ENCODE peak calls at places on chromosome 11, in six cellular contexts. One of them, this sample, is unnamed.

GRCh38 chr11:116366980-116367640 is 405.7 kb downstream of the BUD13 start:
- DNase-seq in H54: no peak
- DNase-seq in GM12891: no peak
- DNase-seq in spleen: no peak
- DNase-seq in Peyer's patch: no peak
- DNase-seq in endothelial cell of umbilical vein: peak
- DNase-seq in this sample: no peak

GRCh38 chr11:910044-910588 is 494 bp downstream of the CHID1 start:
- DNase-seq in H54: peak
- DNase-seq in GM12891: no peak
- DNase-seq in spleen: no peak
- DNase-seq in Peyer's patch: no peak
- DNase-seq in endothelial cell of umbilical vein: no peak
- DNase-seq in this sample: peak

GRCh38 chr11:126416542-126417090 is 61.1 kb downstream of the ST3GAL4 start:
- DNase-seq in H54: no peak
- DNase-seq in GM12891: peak
- DNase-seq in spleen: peak
- DNase-seq in Peyer's patch: peak
- DNase-seq in endothelial cell of umbilical vein: peak
- DNase-seq in this sample: peak

GRCh38 chr11:6371825-6372224 is 18.4 kb upstream of the SMPD1 start:
- DNase-seq in H54: no peak
- DNase-seq in GM12891: no peak
- DNase-seq in spleen: no peak
- DNase-seq in Peyer's patch: no peak
- DNase-seq in endothelial cell of umbilical vein: no peak
- DNase-seq in this sample: no peak

GRCh38 chr11:118618991-118619375 is 11.6 kb downstream of the PHLDB1 start:
- DNase-seq in H54: no peak
- DNase-seq in GM12891: no peak
- DNase-seq in spleen: peak
- DNase-seq in Peyer's patch: no peak
- DNase-seq in endothelial cell of umbilical vein: peak
- DNase-seq in this sample: no peak

GRCh38 chr11:94574193-94574961 is 7.2 kb downstream of the PIWIL4 start:
- DNase-seq in H54: no peak
- DNase-seq in GM12891: no peak
- DNase-seq in spleen: no peak
- DNase-seq in Peyer's patch: no peak
- DNase-seq in endothelial cell of umbilical vein: no peak
- DNase-seq in this sample: no peak

GRCh38 chr11:9814108-9814507 is 150.2 kb downstream of the SWAP70 start:
- DNase-seq in H54: no peak
- DNase-seq in GM12891: no peak
- DNase-seq in spleen: no peak
- DNase-seq in Peyer's patch: no peak
- DNase-seq in endothelial cell of umbilical vein: no peak
- DNase-seq in this sample: no peak

GRCh38 chr11:28010001-28010400 is 98.0 kb downstream of the KIF18A start:
- DNase-seq in H54: no peak
- DNase-seq in GM12891: no peak
- DNase-seq in spleen: no peak
- DNase-seq in Peyer's patch: no peak
- DNase-seq in endothelial cell of umbilical vein: no peak
- DNase-seq in this sample: no peak

GRCh38 chr11:112634551-112634950 is 326.7 kb upstream of the NCAM1 start:
- DNase-seq in H54: no peak
- DNase-seq in GM12891: no peak
- DNase-seq in spleen: no peak
- DNase-seq in Peyer's patch: no peak
- DNase-seq in endothelial cell of umbilical vein: no peak
- DNase-seq in this sample: no peak

GRCh38 chr11:44575288-44575672 is 9.8 kb downstream of the CD82 start:
- DNase-seq in H54: peak
- DNase-seq in GM12891: no peak
- DNase-seq in spleen: peak
- DNase-seq in Peyer's patch: no peak
- DNase-seq in endothelial cell of umbilical vein: no peak
- DNase-seq in this sample: no peak

GRCh38 chr11:60282291-60282690 is 1.8 kb downstream of the MS4A4A start:
- DNase-seq in H54: no peak
- DNase-seq in GM12891: no peak
- DNase-seq in spleen: no peak
- DNase-seq in Peyer's patch: no peak
- DNase-seq in endothelial cell of umbilical vein: no peak
- DNase-seq in this sample: no peak

GRCh38 chr11:2777871-2778629 is 78.3 kb upstream of the KCNQ1OT1 start:
- DNase-seq in H54: no peak
- DNase-seq in GM12891: no peak
- DNase-seq in spleen: peak
- DNase-seq in Peyer's patch: peak
- DNase-seq in endothelial cell of umbilical vein: no peak
- DNase-seq in this sample: peak

GRCh38 chr11:73271936-73272679 is at the start of gene P2RY6:
- DNase-seq in H54: peak
- DNase-seq in GM12891: no peak
- DNase-seq in spleen: no peak
- DNase-seq in Peyer's patch: no peak
- DNase-seq in endothelial cell of umbilical vein: no peak
- DNase-seq in this sample: no peak

GRCh38 chr11:71446942-71447688 is 1.1 kb downstream of the DHCR7 start:
- DNase-seq in H54: no peak
- DNase-seq in GM12891: no peak
- DNase-seq in spleen: no peak
- DNase-seq in Peyer's patch: no peak
- DNase-seq in endothelial cell of umbilical vein: peak
- DNase-seq in this sample: no peak

GRCh38 chr11:59573216-59573615 is 42.4 kb downstream of the OSBP start:
- DNase-seq in H54: no peak
- DNase-seq in GM12891: no peak
- DNase-seq in spleen: no peak
- DNase-seq in Peyer's patch: no peak
- DNase-seq in endothelial cell of umbilical vein: peak
- DNase-seq in this sample: no peak

GRCh38 chr11:128688031-128688713 is 5.7 kb upstream of the FLI1 start:
- DNase-seq in H54: no peak
- DNase-seq in GM12891: no peak
- DNase-seq in spleen: peak
- DNase-seq in Peyer's patch: no peak
- DNase-seq in endothelial cell of umbilical vein: no peak
- DNase-seq in this sample: no peak

GRCh38 chr11:101692980-101693379 is 109.2 kb upstream of the TRPC6 start:
- DNase-seq in H54: no peak
- DNase-seq in GM12891: no peak
- DNase-seq in spleen: no peak
- DNase-seq in Peyer's patch: no peak
- DNase-seq in endothelial cell of umbilical vein: no peak
- DNase-seq in this sample: no peak

GRCh38 chr11:113549061-113549460 is 73.9 kb upstream of the DRD2 start:
- DNase-seq in H54: no peak
- DNase-seq in GM12891: no peak
- DNase-seq in spleen: no peak
- DNase-seq in Peyer's patch: no peak
- DNase-seq in endothelial cell of umbilical vein: no peak
- DNase-seq in this sample: no peak

DNA sequence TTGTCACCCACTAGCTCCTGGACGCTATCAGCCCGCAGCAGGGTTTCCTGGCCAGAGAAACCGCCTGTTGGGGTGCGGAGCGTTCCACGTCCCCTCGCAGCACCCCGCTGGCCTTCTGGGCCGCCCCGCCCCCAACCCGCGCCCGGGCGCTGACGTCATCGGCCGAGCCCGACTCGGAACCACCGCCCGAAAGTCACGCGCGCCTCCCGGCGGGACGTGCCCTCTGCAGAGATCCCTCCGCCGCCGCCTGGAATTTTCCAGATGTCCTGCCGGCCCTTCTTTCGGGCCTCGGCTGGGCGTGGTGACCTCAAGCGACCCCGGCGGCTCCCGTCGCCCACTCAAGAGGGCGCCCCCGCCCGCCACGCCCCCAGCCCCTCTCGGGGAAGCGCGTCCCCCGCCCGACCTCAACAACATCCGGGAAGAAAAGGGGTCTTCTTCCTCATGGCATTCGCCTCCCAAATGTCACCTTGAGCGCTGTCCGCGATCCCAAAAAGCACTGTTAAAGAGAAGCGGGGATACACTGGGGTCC is 430 bp upstream of the NEAT1 start:
- DNase-seq in H54: peak
- DNase-seq in GM12891: no peak
- DNase-seq in spleen: peak
- DNase-seq in Peyer's patch: peak
- DNase-seq in endothelial cell of umbilical vein: peak
- DNase-seq in this sample: peak
- TF ChIP-seq POLR2A in H54: peak
- TF ChIP-seq POLR2A in GM12891: no peak
- TF ChIP-seq POLR2A in spleen: peak
- TF ChIP-seq POLR2A in Peyer's patch: no peak
- TF ChIP-seq POLR2A in endothelial cell of umbilical vein: no peak
- TF ChIP-seq POLR2A in this sample: no peak

GRCh38 chr11:62556102-62556871 is 9.7 kb upstream of the AHNAK start:
- DNase-seq in H54: peak
- DNase-seq in GM12891: no peak
- DNase-seq in spleen: peak
- DNase-seq in Peyer's patch: peak
- DNase-seq in endothelial cell of umbilical vein: peak
- DNase-seq in this sample: peak
- TF ChIP-seq POLR2A in H54: no peak
- TF ChIP-seq POLR2A in GM12891: no peak
- TF ChIP-seq POLR2A in spleen: no peak
- TF ChIP-seq POLR2A in Peyer's patch: no peak
- TF ChIP-seq POLR2A in endothelial cell of umbilical vein: peak
- TF ChIP-seq POLR2A in this sample: peak

DNA sequence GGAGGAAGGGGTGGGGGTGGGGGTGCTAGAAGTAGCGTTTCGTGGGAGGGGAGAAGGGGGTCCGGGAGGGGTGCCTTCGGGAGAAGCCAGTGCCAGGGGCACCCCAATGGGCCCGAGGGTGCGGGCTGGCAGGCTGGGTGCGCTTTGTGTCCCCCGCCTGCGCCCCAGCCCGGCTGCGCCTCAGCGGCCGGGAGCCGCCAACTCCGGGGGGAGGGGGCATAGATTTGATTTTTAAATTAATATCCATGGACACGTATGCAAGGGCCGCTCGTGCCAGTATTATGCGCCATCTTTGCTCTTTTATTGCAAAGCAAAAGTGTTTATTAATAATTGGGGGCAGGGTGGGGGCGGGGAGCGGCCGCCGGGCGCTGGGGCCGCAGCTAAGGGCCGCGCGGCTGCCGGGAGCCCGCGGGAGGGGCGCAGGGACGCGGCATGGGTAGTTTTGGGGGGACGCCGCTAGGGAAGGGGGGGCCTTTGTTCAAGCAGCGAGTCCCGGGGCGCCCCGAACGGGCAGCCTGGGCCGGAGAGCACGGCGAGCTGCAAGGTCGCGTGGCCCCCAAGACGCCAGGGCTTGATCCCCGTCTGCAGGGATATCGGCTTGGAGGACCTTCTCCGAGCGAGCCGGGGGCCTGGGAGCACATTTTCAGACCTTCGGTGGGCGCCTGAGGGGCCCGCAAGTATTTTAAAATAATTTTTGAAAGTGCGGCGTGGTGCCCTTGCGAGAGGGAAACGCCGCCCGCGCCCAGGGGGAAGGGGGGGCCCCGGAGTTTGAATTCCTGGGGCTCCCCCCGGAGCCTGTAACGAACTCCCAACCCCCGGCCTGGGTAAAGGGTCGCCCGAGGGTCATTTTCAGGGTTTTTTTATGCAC is 959 bp downstream of the CCND1 start:
- DNase-seq in H54: no peak
- DNase-seq in GM12891: no peak
- DNase-seq in spleen: peak
- DNase-seq in Peyer's patch: no peak
- DNase-seq in endothelial cell of umbilical vein: peak
- DNase-seq in this sample: no peak
- TF ChIP-seq POLR2A in H54: no peak
- TF ChIP-seq POLR2A in GM12891: no peak
- TF ChIP-seq POLR2A in spleen: no peak
- TF ChIP-seq POLR2A in Peyer's patch: no peak
- TF ChIP-seq POLR2A in endothelial cell of umbilical vein: peak
- TF ChIP-seq POLR2A in this sample: no peak

GRCh38 chr11:129999407-129999806 is 3.2 kb downstream of the PRDM10 start:
- DNase-seq in H54: no peak
- DNase-seq in GM12891: no peak
- DNase-seq in spleen: no peak
- DNase-seq in Peyer's patch: no peak
- DNase-seq in endothelial cell of umbilical vein: no peak
- DNase-seq in this sample: no peak
- TF ChIP-seq POLR2A in H54: no peak
- TF ChIP-seq POLR2A in GM12891: no peak
- TF ChIP-seq POLR2A in spleen: no peak
- TF ChIP-seq POLR2A in Peyer's patch: no peak
- TF ChIP-seq POLR2A in endothelial cell of umbilical vein: no peak
- TF ChIP-seq POLR2A in this sample: no peak

GRCh38 chr11:25068451-25068850 is 571.6 kb downstream of the LUZP2 start:
- DNase-seq in H54: no peak
- DNase-seq in GM12891: no peak
- DNase-seq in spleen: no peak
- DNase-seq in Peyer's patch: no peak
- DNase-seq in endothelial cell of umbilical vein: no peak
- DNase-seq in this sample: no peak
- TF ChIP-seq POLR2A in H54: no peak
- TF ChIP-seq POLR2A in GM12891: no peak
- TF ChIP-seq POLR2A in spleen: no peak
- TF ChIP-seq POLR2A in Peyer's patch: no peak
- TF ChIP-seq POLR2A in endothelial cell of umbilical vein: no peak
- TF ChIP-seq POLR2A in this sample: no peak

DNA sequence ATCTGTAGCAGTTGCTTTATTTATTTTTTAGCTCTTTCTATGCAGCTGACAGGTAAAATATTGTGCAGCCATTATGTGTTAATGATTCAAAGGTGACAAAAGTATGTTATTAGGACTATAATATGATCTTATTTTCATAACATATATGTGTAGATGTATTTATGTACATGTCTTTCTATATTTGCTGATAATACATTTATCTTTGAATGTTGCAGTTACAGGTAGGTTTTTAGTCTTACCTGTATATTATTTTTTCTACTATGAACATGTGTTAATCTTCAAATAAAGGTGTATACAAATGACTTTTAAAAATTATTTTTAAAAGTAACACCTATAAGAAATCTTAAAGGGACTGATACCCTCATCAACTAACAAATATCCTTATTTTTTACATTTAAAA is 33.6 kb downstream of the FAR1 start:
- DNase-seq in H54: no peak
- DNase-seq in GM12891: no peak
- DNase-seq in spleen: no peak
- DNase-seq in Peyer's patch: no peak
- DNase-seq in endothelial cell of umbilical vein: no peak
- DNase-seq in this sample: no peak
- TF ChIP-seq POLR2A in H54: no peak
- TF ChIP-seq POLR2A in GM12891: no peak
- TF ChIP-seq POLR2A in spleen: no peak
- TF ChIP-seq POLR2A in Peyer's patch: no peak
- TF ChIP-seq POLR2A in endothelial cell of umbilical vein: no peak
- TF ChIP-seq POLR2A in this sample: no peak